ENCODE peak calls at places on chromosome 20, in seven cellular contexts. One of them, this sample, is unnamed.

GRCh38 chr20:15938847-15939246 is 634.4 kb downstream of the KIF16B start:
- DNase-seq in nephron progenitor cell: no peak
- DNase-seq in tibial nerve: no peak
- DNase-seq in lung: no peak
- DNase-seq in left lung: no peak
- DNase-seq in IMR-90: no peak
- DNase-seq in right lobe of liver: no peak
- DNase-seq in this sample: no peak

GRCh38 chr20:36745234-36745926 is 510 bp downstream of the NDRG3 start:
- DNase-seq in right lobe of liver: peak
- DNase-seq in left lung: peak
- DNase-seq in IMR-90: no peak
- DNase-seq in lung: peak
- DNase-seq in tibial nerve: no peak
- DNase-seq in nephron progenitor cell: no peak
- DNase-seq in this sample: no peak

GRCh38 chr20:47272893-47273590 is 83.5 kb downstream of the ZMYND8 start:
- DNase-seq in left lung: no peak
- DNase-seq in tibial nerve: peak
- DNase-seq in IMR-90: peak
- DNase-seq in lung: peak
- DNase-seq in right lobe of liver: peak
- DNase-seq in nephron progenitor cell: peak
- DNase-seq in this sample: peak

GRCh38 chr20:53865905-53866786 is 204.2 kb downstream of the BCAS1 start:
- DNase-seq in nephron progenitor cell: peak
- DNase-seq in tibial nerve: peak
- DNase-seq in lung: no peak
- DNase-seq in IMR-90: peak
- DNase-seq in left lung: peak
- DNase-seq in right lobe of liver: no peak
- DNase-seq in this sample: peak

GRCh38 chr20:10074513-10074912 is 39.7 kb downstream of the ANKEF1 start:
- DNase-seq in left lung: peak
- DNase-seq in right lobe of liver: no peak
- DNase-seq in nephron progenitor cell: no peak
- DNase-seq in lung: no peak
- DNase-seq in tibial nerve: peak
- DNase-seq in IMR-90: peak
- DNase-seq in this sample: no peak

GRCh38 chr20:53643031-53643832 is 49.6 kb upstream of the ZNF217 start:
- DNase-seq in tibial nerve: no peak
- DNase-seq in left lung: peak
- DNase-seq in IMR-90: peak
- DNase-seq in right lobe of liver: peak
- DNase-seq in lung: peak
- DNase-seq in nephron progenitor cell: no peak
- DNase-seq in this sample: no peak

GRCh38 chr20:64216036-64216435 is 39.5 kb upstream of the PCMTD2 start:
- DNase-seq in nephron progenitor cell: no peak
- DNase-seq in IMR-90: no peak
- DNase-seq in left lung: no peak
- DNase-seq in lung: no peak
- DNase-seq in right lobe of liver: peak
- DNase-seq in tibial nerve: no peak
- DNase-seq in this sample: no peak

GRCh38 chr20:10524643-10525042 is 89.5 kb downstream of the SLX4IP start:
- DNase-seq in nephron progenitor cell: no peak
- DNase-seq in left lung: no peak
- DNase-seq in IMR-90: no peak
- DNase-seq in lung: no peak
- DNase-seq in right lobe of liver: no peak
- DNase-seq in tibial nerve: no peak
- DNase-seq in this sample: no peak

GRCh38 chr20:835220-836045 is 1.9 kb downstream of the FAM110A start:
- DNase-seq in IMR-90: no peak
- DNase-seq in nephron progenitor cell: no peak
- DNase-seq in tibial nerve: no peak
- DNase-seq in right lobe of liver: peak
- DNase-seq in lung: no peak
- DNase-seq in left lung: no peak
- DNase-seq in this sample: no peak

GRCh38 chr20:49156481-49156880 is 31.7 kb downstream of the STAU1 start:
- DNase-seq in left lung: no peak
- DNase-seq in lung: no peak
- DNase-seq in nephron progenitor cell: no peak
- DNase-seq in tibial nerve: no peak
- DNase-seq in right lobe of liver: no peak
- DNase-seq in IMR-90: no peak
- DNase-seq in this sample: no peak

GRCh38 chr20:49838546-49838945 is 25.9 kb downstream of the SLC9A8 start:
- DNase-seq in lung: no peak
- DNase-seq in left lung: no peak
- DNase-seq in nephron progenitor cell: no peak
- DNase-seq in IMR-90: no peak
- DNase-seq in right lobe of liver: no peak
- DNase-seq in tibial nerve: no peak
- DNase-seq in this sample: no peak

GRCh38 chr20:7772376-7772775 is 167.9 kb downstream of the HAO1 start:
- DNase-seq in lung: no peak
- DNase-seq in tibial nerve: no peak
- DNase-seq in right lobe of liver: no peak
- DNase-seq in IMR-90: peak
- DNase-seq in nephron progenitor cell: no peak
- DNase-seq in left lung: no peak
- DNase-seq in this sample: no peak

GRCh38 chr20:3067139-3068009 is 4.0 kb upstream of the OXT start:
- DNase-seq in right lobe of liver: peak
- DNase-seq in tibial nerve: no peak
- DNase-seq in left lung: no peak
- DNase-seq in lung: no peak
- DNase-seq in nephron progenitor cell: no peak
- DNase-seq in IMR-90: no peak
- DNase-seq in this sample: no peak

GRCh38 chr20:16821211-16822089 is 73.3 kb downstream of the OTOR start:
- DNase-seq in IMR-90: peak
- DNase-seq in left lung: no peak
- DNase-seq in tibial nerve: no peak
- DNase-seq in nephron progenitor cell: peak
- DNase-seq in lung: no peak
- DNase-seq in right lobe of liver: no peak
- DNase-seq in this sample: peak

GRCh38 chr20:20549267-20549612 is 163.2 kb downstream of the RALGAPA2 start:
- DNase-seq in right lobe of liver: no peak
- DNase-seq in tibial nerve: no peak
- DNase-seq in IMR-90: no peak
- DNase-seq in lung: no peak
- DNase-seq in nephron progenitor cell: no peak
- DNase-seq in left lung: no peak
- DNase-seq in this sample: no peak

DNA sequence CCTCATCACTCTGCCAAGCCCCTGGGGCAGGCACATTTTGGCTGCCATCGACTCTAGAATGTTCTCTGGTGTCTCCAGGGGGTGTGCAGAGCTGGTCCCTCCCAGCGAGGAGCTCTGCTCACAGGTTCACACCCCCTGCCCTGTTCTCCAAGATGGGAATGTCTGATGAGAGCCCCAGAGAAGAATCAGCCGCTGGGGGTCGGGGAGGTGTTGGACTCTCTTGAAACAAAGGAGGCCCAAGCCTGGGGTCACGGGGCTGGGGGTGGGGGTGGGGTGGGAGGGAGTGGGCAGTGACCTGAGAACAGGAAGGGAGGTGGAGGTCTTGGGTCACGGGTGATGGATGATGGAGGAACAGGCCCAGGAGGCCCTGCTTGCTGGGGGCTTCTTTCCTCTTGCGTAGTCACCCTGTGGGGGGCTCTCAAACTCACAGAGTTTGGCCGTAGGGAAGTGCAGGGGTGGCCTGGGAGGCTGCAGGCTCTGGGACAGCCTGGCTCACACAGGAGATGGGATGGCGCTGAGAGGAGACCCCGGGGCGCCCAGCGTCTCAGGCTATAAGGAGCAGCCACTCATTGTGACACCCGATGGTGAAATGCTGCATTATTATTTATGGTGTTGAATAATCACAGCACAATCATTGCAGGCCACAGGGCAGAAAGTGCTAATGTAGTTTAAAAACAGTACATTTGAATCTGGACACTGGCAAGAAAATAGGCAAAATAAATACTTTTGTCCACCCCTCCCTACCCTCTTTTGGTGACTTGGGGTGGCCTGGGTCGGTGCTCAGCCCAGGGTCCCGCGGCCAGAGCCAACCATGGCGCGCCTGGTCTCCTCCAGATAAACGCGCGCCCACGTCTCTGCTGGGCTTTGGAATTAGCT is 27.1 kb upstream of the BHLHE23 start:
- DNase-seq in lung: no peak
- DNase-seq in nephron progenitor cell: peak
- DNase-seq in tibial nerve: no peak
- DNase-seq in left lung: peak
- DNase-seq in IMR-90: no peak
- DNase-seq in right lobe of liver: no peak
- DNase-seq in this sample: no peak
- TF ChIP-seq CTCF in lung: no peak
- TF ChIP-seq CTCF in nephron progenitor cell: no peak
- TF ChIP-seq CTCF in tibial nerve: no peak
- TF ChIP-seq CTCF in left lung: no peak
- TF ChIP-seq CTCF in IMR-90: no peak
- TF ChIP-seq CTCF in right lobe of liver: no peak
- TF ChIP-seq CTCF in this sample: no peak

GRCh38 chr20:59673288-59673997 is 69.1 kb downstream of the PHACTR3 start:
- DNase-seq in left lung: no peak
- DNase-seq in tibial nerve: no peak
- DNase-seq in right lobe of liver: no peak
- DNase-seq in IMR-90: no peak
- DNase-seq in nephron progenitor cell: no peak
- DNase-seq in lung: peak
- DNase-seq in this sample: no peak
- TF ChIP-seq CTCF in left lung: no peak
- TF ChIP-seq CTCF in tibial nerve: no peak
- TF ChIP-seq CTCF in right lobe of liver: no peak
- TF ChIP-seq CTCF in IMR-90: no peak
- TF ChIP-seq CTCF in nephron progenitor cell: no peak
- TF ChIP-seq CTCF in lung: no peak
- TF ChIP-seq CTCF in this sample: no peak

GRCh38 chr20:52094693-52095092 is 96.9 kb downstream of the ZFP64 start:
- DNase-seq in nephron progenitor cell: no peak
- DNase-seq in left lung: no peak
- DNase-seq in lung: no peak
- DNase-seq in right lobe of liver: no peak
- DNase-seq in IMR-90: no peak
- DNase-seq in tibial nerve: no peak
- DNase-seq in this sample: no peak
- TF ChIP-seq CTCF in nephron progenitor cell: no peak
- TF ChIP-seq CTCF in left lung: no peak
- TF ChIP-seq CTCF in lung: no peak
- TF ChIP-seq CTCF in right lobe of liver: no peak
- TF ChIP-seq CTCF in IMR-90: no peak
- TF ChIP-seq CTCF in tibial nerve: no peak
- TF ChIP-seq CTCF in this sample: no peak

GRCh38 chr20:58691773-58692578 is 624 bp upstream of the NPEPL1 start:
- DNase-seq in left lung: peak
- DNase-seq in tibial nerve: peak
- DNase-seq in lung: peak
- DNase-seq in right lobe of liver: peak
- DNase-seq in nephron progenitor cell: no peak
- DNase-seq in IMR-90: no peak
- DNase-seq in this sample: no peak

GRCh38 chr20:58691405-58691772 is 1.2 kb upstream of the NPEPL1 start:
- DNase-seq in right lobe of liver: no peak
- DNase-seq in IMR-90: no peak
- DNase-seq in nephron progenitor cell: no peak
- DNase-seq in tibial nerve: no peak
- DNase-seq in left lung: no peak
- DNase-seq in lung: no peak
- DNase-seq in this sample: no peak

GRCh38 chr20:58694241-58695083 is 1.9 kb downstream of the NPEPL1 start:
- DNase-seq in lung: no peak
- DNase-seq in IMR-90: no peak
- DNase-seq in tibial nerve: no peak
- DNase-seq in nephron progenitor cell: no peak
- DNase-seq in right lobe of liver: no peak
- DNase-seq in left lung: no peak
- DNase-seq in this sample: no peak

GRCh38 chr20:58693226-58694006 is 816 bp downstream of the NPEPL1 start:
- DNase-seq in IMR-90: no peak
- DNase-seq in right lobe of liver: no peak
- DNase-seq in left lung: no peak
- DNase-seq in lung: no peak
- DNase-seq in nephron progenitor cell: no peak
- DNase-seq in tibial nerve: no peak
- DNase-seq in this sample: no peak

GRCh38 chr20:58692579-58693225 is at the start of gene NPEPL1:
- DNase-seq in IMR-90: peak
- DNase-seq in right lobe of liver: peak
- DNase-seq in left lung: peak
- DNase-seq in nephron progenitor cell: peak
- DNase-seq in lung: peak
- DNase-seq in tibial nerve: no peak
- DNase-seq in this sample: peak
- TF ChIP-seq CTCF in IMR-90: peak
- TF ChIP-seq CTCF in right lobe of liver: no peak
- TF ChIP-seq CTCF in left lung: no peak
- TF ChIP-seq CTCF in nephron progenitor cell: no peak
- TF ChIP-seq CTCF in lung: no peak
- TF ChIP-seq CTCF in tibial nerve: peak
- TF ChIP-seq CTCF in this sample: no peak

GRCh38 chr20:24341781-24342180 is 127.6 kb upstream of the SYNDIG1 start:
- DNase-seq in left lung: no peak
- DNase-seq in IMR-90: no peak
- DNase-seq in lung: no peak
- DNase-seq in nephron progenitor cell: no peak
- DNase-seq in tibial nerve: no peak
- DNase-seq in right lobe of liver: no peak
- DNase-seq in this sample: no peak

GRCh38 chr20:24337551-24337950 is 131.9 kb upstream of the SYNDIG1 start:
- DNase-seq in lung: no peak
- DNase-seq in nephron progenitor cell: no peak
- DNase-seq in tibial nerve: no peak
- DNase-seq in right lobe of liver: no peak
- DNase-seq in IMR-90: no peak
- DNase-seq in left lung: no peak
- DNase-seq in this sample: no peak

GRCh38 chr20:24339179-24339578 is 130.2 kb upstream of the SYNDIG1 start:
- DNase-seq in right lobe of liver: no peak
- DNase-seq in left lung: no peak
- DNase-seq in nephron progenitor cell: no peak
- DNase-seq in lung: no peak
- DNase-seq in tibial nerve: no peak
- DNase-seq in IMR-90: no peak
- DNase-seq in this sample: no peak

GRCh38 chr20:24337074-24337473 is 132.4 kb upstream of the SYNDIG1 start:
- DNase-seq in nephron progenitor cell: no peak
- DNase-seq in left lung: no peak
- DNase-seq in IMR-90: peak
- DNase-seq in tibial nerve: no peak
- DNase-seq in right lobe of liver: no peak
- DNase-seq in lung: no peak
- DNase-seq in this sample: peak

DNA sequence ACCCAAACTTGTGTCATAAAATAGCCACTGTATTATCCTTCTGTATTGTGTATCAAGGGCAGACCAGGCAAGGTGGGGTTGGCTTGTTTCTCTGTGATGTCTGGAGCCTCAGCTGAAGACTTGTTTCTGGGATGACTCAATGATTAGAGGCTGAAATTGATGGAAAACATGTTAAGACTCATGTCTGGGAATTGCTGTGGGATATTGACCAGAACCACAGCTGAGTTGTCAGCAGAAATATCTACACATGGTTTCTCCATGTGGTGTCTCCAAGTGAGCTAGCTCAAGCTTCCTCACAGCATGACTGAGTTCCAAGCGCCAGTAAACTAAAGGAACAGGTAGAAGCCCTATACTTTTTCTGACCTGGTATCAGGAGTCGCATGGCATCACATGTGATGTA is 128.5 kb upstream of the SYNDIG1 start:
- DNase-seq in IMR-90: no peak
- DNase-seq in left lung: no peak
- DNase-seq in lung: no peak
- DNase-seq in nephron progenitor cell: no peak
- DNase-seq in right lobe of liver: no peak
- DNase-seq in tibial nerve: no peak
- DNase-seq in this sample: no peak
- TF ChIP-seq CTCF in IMR-90: no peak
- TF ChIP-seq CTCF in left lung: no peak
- TF ChIP-seq CTCF in lung: no peak
- TF ChIP-seq CTCF in nephron progenitor cell: no peak
- TF ChIP-seq CTCF in right lobe of liver: no peak
- TF ChIP-seq CTCF in tibial nerve: no peak
- TF ChIP-seq CTCF in this sample: no peak

This sample was measured in endothelial cell.